ENCODE peak calls at places on chromosome 19, in nine cellular contexts. D, R, I, C, N, F, Z, W and J are unnamed samples.

GRCh38 chr19:17156947-17157302 is 58.2 kb upstream of the USE1 start:
- DNase-seq in D (no peak), R (no peak), I (no peak), C (no peak), N (no peak), F (no peak), Z (no peak), W (no peak), J (no peak)

GRCh38 chr19:55487884-55488687 is at the start of gene SSC5D:
- DNase-seq in D (no peak), R (no peak), I (peak; percentile 37), C (peak; percentile 60), N (peak; percentile 71), F (peak; percentile 70), Z (no peak), W (no peak), J (no peak)

GRCh38 chr19:36120092-36120983 is 5.1 kb downstream of the TBCB start:
- DNase-seq in D (no peak), R (no peak), I (no peak), C (no peak), N (no peak), F (no peak), Z (no peak), W (no peak), J (no peak)

GRCh38 chr19:4707956-4708650 is 15.5 kb downstream of the DPP9 start:
- DNase-seq in D (no peak), R (peak; percentile 75), I (no peak), C (no peak), N (peak; percentile 63), F (peak; percentile 85), Z (no peak), W (peak; percentile 26), J (no peak)

GRCh38 chr19:4635763-4636135 is 3.6 kb upstream of the TNFAIP8L1 start:
- DNase-seq in D (no peak), R (no peak), I (no peak), C (peak; percentile 49), N (no peak), F (no peak), Z (no peak), W (no peak), J (no peak)

GRCh38 chr19:13622727-13623126 is 116.4 kb upstream of the CACNA1A start:
- DNase-seq in D (no peak), R (no peak), I (no peak), C (peak; percentile 33), N (no peak), F (no peak), Z (no peak), W (no peak), J (no peak)

GRCh38 chr19:13095934-13096890 is 6.4 kb downstream of the LYL1 start:
- DNase-seq in D (no peak), R (no peak), I (no peak), C (peak; percentile 90), N (no peak), F (no peak), Z (no peak), W (peak; percentile 38), J (no peak)

GRCh38 chr19:48818234-48818823 is 7.5 kb upstream of the BCAT2 start:
- DNase-seq in D (no peak), R (no peak), I (peak; percentile 52), C (no peak), N (no peak), F (no peak), Z (no peak), W (peak; percentile 49), J (peak; percentile 84)

GRCh38 chr19:45643927-45644771 is 5.0 kb upstream of the EML2 start:
- DNase-seq in D (no peak), R (no peak), I (no peak), C (no peak), N (no peak), F (no peak), Z (no peak), W (no peak), J (no peak)

GRCh38 chr19:1206733-1207301 is 1.2 kb downstream of the STK11 start:
- DNase-seq in D (no peak), R (no peak), I (peak; percentile 56), C (no peak), N (no peak), F (no peak), Z (peak; percentile 35), W (peak; percentile 64), J (no peak)

GRCh38 chr19:51692065-51692915 is 840 bp upstream of the SPACA6 start:
- DNase-seq in D (no peak), R (no peak), I (no peak), C (no peak), N (no peak), F (no peak), Z (no peak), W (no peak), J (no peak)

GRCh38 chr19:30525383-30525782 is 153.2 kb downstream of the ZNF536 start:
- DNase-seq in D (no peak), R (no peak), I (no peak), C (no peak), N (no peak), F (no peak), Z (no peak), W (no peak), J (no peak)

GRCh38 chr19:29603308-29603707 is 2.8 kb upstream of the POP4 start:
- DNase-seq in D (no peak), R (no peak), I (no peak), C (peak; percentile 56), N (no peak), F (no peak), Z (no peak), W (no peak), J (no peak)

GRCh38 chr19:1169921-1170885 is 3.9 kb downstream of the SBNO2 start:
- DNase-seq in D (no peak), R (no peak), I (no peak), C (no peak), N (peak; percentile 88), F (peak; percentile 98), Z (no peak), W (no peak), J (no peak)

GRCh38 chr19:9702186-9702585 is 27.3 kb upstream of the ZNF562 start:
- DNase-seq in D (no peak), R (no peak), I (no peak), C (no peak), N (no peak), F (no peak), Z (no peak), W (no peak), J (no peak)

GRCh38 chr19:48868196-48868886 is at the start of gene PLEKHA4:
- DNase-seq in D (no peak), R (peak; percentile 88), I (peak; percentile 64), C (no peak), N (peak; percentile 50), F (peak; percentile 61), Z (no peak), W (peak; percentile 41), J (no peak)

GRCh38 chr19:14088634-14089411 is 1.7 kb downstream of the SAMD1 start:
- DNase-seq in D (no peak), R (no peak), I (no peak), C (no peak), N (no peak), F (no peak), Z (no peak), W (no peak), J (no peak)

GRCh38 chr19:47416667-47417033 is 2.7 kb downstream of the MEIS3 start:
- DNase-seq in D (no peak), R (no peak), I (no peak), C (no peak), N (no peak), F (no peak), Z (no peak), W (no peak), J (no peak)

GRCh38 chr19:18194554-18195238 is 1.7 kb downstream of the MPV17L2 start:
- DNase-seq in D (no peak), R (peak; percentile 56), I (peak; percentile 59), C (peak; percentile 71), N (peak; percentile 42), F (peak; percentile 57), Z (peak; percentile 22), W (peak; percentile 57), J (no peak)

GRCh38 chr19:17370026-17370587 is 7.0 kb downstream of the PLVAP start:
- DNase-seq in D (no peak), R (no peak), I (no peak), C (no peak), N (peak; percentile 75), F (peak; percentile 33), Z (no peak), W (no peak), J (no peak)

GRCh38 chr19:17429661-17430101 is 9.8 kb downstream of the MVB12A start:
- DNase-seq in D (no peak), R (no peak), I (no peak), C (no peak), N (no peak), F (no peak), Z (no peak), W (no peak), J (no peak)

GRCh38 chr19:8109455-8109854 is 39.9 kb downstream of the FBN3 start:
- DNase-seq in D (no peak), R (no peak), I (no peak), C (no peak), N (no peak), F (no peak), Z (no peak), W (no peak), J (no peak)

GRCh38 chr19:12933287-12934072 is at the start of gene FARSA:
- DNase-seq in D (peak; percentile 86), R (peak; percentile 94), I (peak; percentile 93), C (peak; percentile 98), N (peak; percentile 89), F (peak; percentile 88), Z (peak; percentile 84), W (peak; percentile 93), J (peak; percentile 87)

GRCh38 chr19:18809149-18809978 is 18.3 kb upstream of the COMP start:
- DNase-seq in D (no peak), R (peak; percentile 71), I (no peak), C (no peak), N (peak; percentile 91), F (peak; percentile 89), Z (no peak), W (no peak), J (no peak)

GRCh38 chr19:14381689-14382474 is 638 bp downstream of the ADGRE5 start:
- DNase-seq in D (peak; percentile 55), R (peak; percentile 59), I (peak; percentile 72), C (no peak), N (peak; percentile 44), F (peak; percentile 55), Z (peak; percentile 82), W (peak; percentile 73), J (no peak)

GRCh38 chr19:11549386-11549953 is 9.6 kb downstream of the ELOF1 start:
- DNase-seq in D (no peak), R (no peak), I (no peak), C (no peak), N (no peak), F (no peak), Z (no peak), W (no peak), J (no peak)

GRCh38 chr19:3135961-3136683 is at the start of gene GNA15:
- DNase-seq in D (peak; percentile 42), R (no peak), I (peak; percentile 64), C (no peak), N (no peak), F (no peak), Z (peak; percentile 21), W (peak; percentile 53), J (no peak)

GRCh38 chr19:33736787-33737186 is 59.9 kb upstream of the KCTD15 start:
- DNase-seq in D (no peak), R (no peak), I (no peak), C (peak; percentile 55), N (no peak), F (no peak), Z (no peak), W (no peak), J (no peak)

GRCh38 chr19:48473161-48473966 is 4.2 kb downstream of the CYTH2 start:
- DNase-seq in D (no peak), R (peak; percentile 7), I (no peak), C (no peak), N (no peak), F (no peak), Z (no peak), W (no peak), J (no peak)

GRCh38 chr19:8510589-8511115 is 3.3 kb downstream of the ZNF414 start:
- DNase-seq in D (no peak), R (no peak), I (no peak), C (no peak), N (no peak), F (no peak), Z (no peak), W (no peak), J (no peak)

GRCh38 chr19:29672933-29673336 is 7.7 kb downstream of the PLEKHF1 start:
- DNase-seq in D (peak; percentile 82), R (no peak), I (peak; percentile 61), C (no peak), N (no peak), F (no peak), Z (peak; percentile 86), W (no peak), J (no peak)